ENCODE peak calls at places on chromosomes 16 and 17, in nine cellular contexts. One of them, this sample, is unnamed.
A peak's percentile ranks its signal among the peaks of the same experiment; 100 is the strongest.

GRCh38 chr16:56787185-56787584 is 57.3 kb downstream of the NUP93 start:
- DNase-seq in epithelial cell of esophagus: no peak
- DNase-seq in left lung: no peak
- DNase-seq in brain microvascular endothelial cell: no peak
- DNase-seq in bronchial epithelial cell: no peak
- DNase-seq in fibroblast of pulmonary artery: no peak
- DNase-seq in retinal pigment epithelial cell: no peak
- DNase-seq in foreskin fibroblast: no peak
- DNase-seq in BJ: no peak
- DNase-seq in this sample: no peak

GRCh38 chr16:11329080-11329491 is 16.2 kb upstream of the RMI2 start:
- DNase-seq in epithelial cell of esophagus: no peak
- DNase-seq in left lung: no peak
- DNase-seq in brain microvascular endothelial cell: no peak
- DNase-seq in bronchial epithelial cell: no peak
- DNase-seq in fibroblast of pulmonary artery: no peak
- DNase-seq in retinal pigment epithelial cell: no peak
- DNase-seq in foreskin fibroblast: peak; percentile 63
- DNase-seq in BJ: no peak
- DNase-seq in this sample: peak; percentile 40

GRCh38 chr17:77478899-77479298 is 338.1 kb downstream of the SEC14L1 start:
- DNase-seq in epithelial cell of esophagus: no peak
- DNase-seq in left lung: no peak
- DNase-seq in brain microvascular endothelial cell: no peak
- DNase-seq in bronchial epithelial cell: no peak
- DNase-seq in fibroblast of pulmonary artery: no peak
- DNase-seq in retinal pigment epithelial cell: no peak
- DNase-seq in foreskin fibroblast: no peak
- DNase-seq in BJ: no peak
- DNase-seq in this sample: peak; percentile 77

GRCh38 chr17:50866950-50867855 is 1.0 kb upstream of the TOB1 start:
- DNase-seq in epithelial cell of esophagus: peak; percentile 97
- DNase-seq in left lung: peak; percentile 93
- DNase-seq in brain microvascular endothelial cell: peak; percentile 93
- DNase-seq in bronchial epithelial cell: peak; percentile 96
- DNase-seq in fibroblast of pulmonary artery: peak; percentile 94
- DNase-seq in retinal pigment epithelial cell: peak; percentile 95
- DNase-seq in foreskin fibroblast: peak; percentile 97
- DNase-seq in BJ: peak; percentile 83
- DNase-seq in this sample: peak; percentile 97

GRCh38 chr17:29133146-29133713 is 47.0 kb downstream of the MYO18A start:
- DNase-seq in epithelial cell of esophagus: no peak
- DNase-seq in left lung: peak; percentile 39
- DNase-seq in brain microvascular endothelial cell: peak; percentile 74
- DNase-seq in bronchial epithelial cell: no peak
- DNase-seq in fibroblast of pulmonary artery: peak; percentile 68
- DNase-seq in retinal pigment epithelial cell: no peak
- DNase-seq in foreskin fibroblast: peak; percentile 92
- DNase-seq in BJ: no peak
- DNase-seq in this sample: peak; percentile 86

GRCh38 chr17:74296548-74296936 is 22.5 kb downstream of the DNAI2 start:
- DNase-seq in epithelial cell of esophagus: peak; percentile 19
- DNase-seq in left lung: peak; percentile 54
- DNase-seq in brain microvascular endothelial cell: peak; percentile 51
- DNase-seq in bronchial epithelial cell: peak; percentile 54
- DNase-seq in fibroblast of pulmonary artery: peak; percentile 73
- DNase-seq in retinal pigment epithelial cell: no peak
- DNase-seq in foreskin fibroblast: peak; percentile 47
- DNase-seq in BJ: no peak
- DNase-seq in this sample: peak; percentile 56

GRCh38 chr16:3149630-3150345 is 15.0 kb downstream of the ZNF213 start:
- DNase-seq in epithelial cell of esophagus: peak; percentile 70
- DNase-seq in left lung: peak; percentile 92
- DNase-seq in brain microvascular endothelial cell: peak; percentile 56
- DNase-seq in bronchial epithelial cell: peak; percentile 42
- DNase-seq in fibroblast of pulmonary artery: peak; percentile 67
- DNase-seq in retinal pigment epithelial cell: no peak
- DNase-seq in foreskin fibroblast: peak; percentile 84
- DNase-seq in BJ: no peak
- DNase-seq in this sample: peak; percentile 60

GRCh38 chr17:78434455-78435329 is 56.2 kb downstream of the PGS1 start:
- DNase-seq in epithelial cell of esophagus: no peak
- DNase-seq in left lung: no peak
- DNase-seq in brain microvascular endothelial cell: no peak
- DNase-seq in bronchial epithelial cell: no peak
- DNase-seq in fibroblast of pulmonary artery: no peak
- DNase-seq in retinal pigment epithelial cell: no peak
- DNase-seq in foreskin fibroblast: no peak
- DNase-seq in BJ: no peak
- DNase-seq in this sample: no peak

GRCh38 chr17:19288453-19288852 is 51.3 kb downstream of the EPN2 start:
- DNase-seq in epithelial cell of esophagus: no peak
- DNase-seq in left lung: no peak
- DNase-seq in brain microvascular endothelial cell: no peak
- DNase-seq in bronchial epithelial cell: no peak
- DNase-seq in fibroblast of pulmonary artery: peak; percentile 29
- DNase-seq in retinal pigment epithelial cell: no peak
- DNase-seq in foreskin fibroblast: no peak
- DNase-seq in BJ: no peak
- DNase-seq in this sample: no peak

DNA sequence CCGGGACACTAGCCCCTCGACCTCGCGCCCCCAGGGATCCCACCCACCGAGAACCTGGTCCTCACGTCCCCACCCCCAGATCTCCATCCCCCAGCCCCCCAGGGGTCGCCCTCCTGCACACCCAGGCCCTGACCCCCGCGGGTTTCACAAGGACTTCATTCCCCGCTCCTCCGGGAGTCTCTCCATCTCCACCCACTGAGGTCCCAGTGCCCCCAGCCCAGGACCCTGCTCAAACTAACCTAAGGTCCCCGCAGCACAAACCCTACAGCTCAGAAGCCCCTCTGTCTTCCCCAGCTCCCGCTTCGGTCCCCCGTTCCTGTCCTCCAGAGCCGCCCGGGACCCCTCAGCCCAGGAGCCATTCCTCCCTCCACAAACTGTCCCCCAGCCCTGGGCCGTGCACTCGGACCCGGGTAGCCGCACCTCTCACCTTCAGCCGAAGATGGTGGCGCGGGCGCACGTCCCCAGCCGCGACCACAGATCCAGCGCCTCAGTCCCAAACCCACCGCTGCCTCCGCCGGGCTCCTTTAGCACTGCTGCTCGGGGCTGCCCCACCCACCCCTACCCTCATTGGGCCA is at the start of gene MYH10:
- DNase-seq in epithelial cell of esophagus: no peak
- DNase-seq in left lung: no peak
- DNase-seq in brain microvascular endothelial cell: no peak
- DNase-seq in bronchial epithelial cell: no peak
- DNase-seq in fibroblast of pulmonary artery: no peak
- DNase-seq in retinal pigment epithelial cell: no peak
- DNase-seq in foreskin fibroblast: peak; percentile 8
- DNase-seq in BJ: no peak
- DNase-seq in this sample: no peak
- TF ChIP-seq CTCF in epithelial cell of esophagus: peak; percentile 21
- TF ChIP-seq CTCF in left lung: no peak
- TF ChIP-seq CTCF in brain microvascular endothelial cell: peak; percentile 32
- TF ChIP-seq CTCF in bronchial epithelial cell: no peak
- TF ChIP-seq CTCF in fibroblast of pulmonary artery: no peak
- TF ChIP-seq CTCF in retinal pigment epithelial cell: peak; percentile 26
- TF ChIP-seq CTCF in foreskin fibroblast: no peak
- TF ChIP-seq CTCF in BJ: peak; percentile 47
- TF ChIP-seq CTCF in this sample: no peak

GRCh38 chr16:86343111-86343642 is 167.2 kb upstream of the FOXF1 start:
- DNase-seq in epithelial cell of esophagus: no peak
- DNase-seq in left lung: no peak
- DNase-seq in brain microvascular endothelial cell: peak; percentile 29
- DNase-seq in bronchial epithelial cell: no peak
- DNase-seq in fibroblast of pulmonary artery: peak; percentile 85
- DNase-seq in retinal pigment epithelial cell: peak; percentile 63
- DNase-seq in foreskin fibroblast: peak; percentile 77
- DNase-seq in BJ: no peak
- DNase-seq in this sample: peak; percentile 95
- H3K4me3 ChIP-seq in epithelial cell of esophagus: no peak overlapping the region
- H3K4me3 ChIP-seq in left lung: no peak overlapping the region
- H3K4me3 ChIP-seq in brain microvascular endothelial cell: no peak overlapping the region
- H3K4me3 ChIP-seq in bronchial epithelial cell: no peak overlapping the region
- H3K4me3 ChIP-seq in fibroblast of pulmonary artery: no peak overlapping the region
- H3K4me3 ChIP-seq in retinal pigment epithelial cell: no peak overlapping the region
- H3K4me3 ChIP-seq in foreskin fibroblast: peak overlapping the region; percentile 4
- H3K4me3 ChIP-seq in BJ: no peak overlapping the region
- H3K4me3 ChIP-seq in this sample: no peak overlapping the region

DNA sequence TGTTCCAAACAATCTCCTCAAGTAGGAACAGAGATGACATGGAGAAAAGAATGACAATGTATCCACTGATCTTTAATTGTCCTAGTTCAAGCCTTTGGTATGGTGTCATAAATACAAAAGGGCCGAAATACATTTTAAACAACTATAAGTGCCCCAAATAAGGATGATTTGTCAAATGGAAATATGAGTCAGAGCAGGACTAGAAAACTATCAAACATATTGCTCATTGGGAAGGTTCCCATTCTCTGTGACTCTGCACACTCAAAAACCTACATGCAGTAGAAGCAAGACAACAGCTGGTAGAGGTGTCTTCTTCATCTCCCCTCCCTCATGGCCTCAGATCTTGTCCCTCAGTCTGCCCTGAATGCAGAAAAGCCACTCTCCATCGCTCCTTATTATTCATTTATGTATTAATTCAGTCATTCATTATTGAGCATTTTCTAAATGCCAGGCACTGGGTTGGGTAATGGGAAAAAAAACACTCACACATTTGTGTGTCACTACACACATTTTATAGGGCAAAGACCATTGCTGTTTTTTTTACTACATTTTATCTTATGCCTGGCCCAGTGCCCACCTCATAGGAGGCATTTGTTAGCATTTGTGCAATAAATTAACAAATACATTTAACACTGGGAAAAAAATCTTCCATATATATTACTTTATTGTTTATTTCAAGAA is 10.1 kb downstream of the CA10 start:
- DNase-seq in epithelial cell of esophagus: peak; percentile 63
- DNase-seq in left lung: no peak
- DNase-seq in brain microvascular endothelial cell: no peak
- DNase-seq in bronchial epithelial cell: peak; percentile 73
- DNase-seq in fibroblast of pulmonary artery: no peak
- DNase-seq in retinal pigment epithelial cell: no peak
- DNase-seq in foreskin fibroblast: no peak
- DNase-seq in BJ: no peak
- DNase-seq in this sample: no peak
- TF ChIP-seq CTCF in epithelial cell of esophagus: no peak
- TF ChIP-seq CTCF in left lung: no peak
- TF ChIP-seq CTCF in brain microvascular endothelial cell: no peak
- TF ChIP-seq CTCF in bronchial epithelial cell: no peak
- TF ChIP-seq CTCF in fibroblast of pulmonary artery: no peak
- TF ChIP-seq CTCF in retinal pigment epithelial cell: no peak
- TF ChIP-seq CTCF in foreskin fibroblast: no peak
- TF ChIP-seq CTCF in BJ: no peak
- TF ChIP-seq CTCF in this sample: no peak

GRCh38 chr17:71828182-71828596 is 292.6 kb upstream of the SOX9 start:
- DNase-seq in epithelial cell of esophagus: no peak
- DNase-seq in left lung: no peak
- DNase-seq in brain microvascular endothelial cell: peak; percentile 15
- DNase-seq in bronchial epithelial cell: no peak
- DNase-seq in fibroblast of pulmonary artery: no peak
- DNase-seq in retinal pigment epithelial cell: no peak
- DNase-seq in foreskin fibroblast: peak; percentile 4
- DNase-seq in BJ: peak; percentile 14
- DNase-seq in this sample: no peak
- H3K4me3 ChIP-seq in epithelial cell of esophagus: no peak overlapping the region
- H3K4me3 ChIP-seq in left lung: no peak overlapping the region
- H3K4me3 ChIP-seq in brain microvascular endothelial cell: no peak overlapping the region
- H3K4me3 ChIP-seq in bronchial epithelial cell: no peak overlapping the region
- H3K4me3 ChIP-seq in fibroblast of pulmonary artery: no peak overlapping the region
- H3K4me3 ChIP-seq in retinal pigment epithelial cell: no peak overlapping the region
- H3K4me3 ChIP-seq in foreskin fibroblast: no peak overlapping the region
- H3K4me3 ChIP-seq in BJ: no peak overlapping the region
- H3K4me3 ChIP-seq in this sample: no peak overlapping the region

DNA sequence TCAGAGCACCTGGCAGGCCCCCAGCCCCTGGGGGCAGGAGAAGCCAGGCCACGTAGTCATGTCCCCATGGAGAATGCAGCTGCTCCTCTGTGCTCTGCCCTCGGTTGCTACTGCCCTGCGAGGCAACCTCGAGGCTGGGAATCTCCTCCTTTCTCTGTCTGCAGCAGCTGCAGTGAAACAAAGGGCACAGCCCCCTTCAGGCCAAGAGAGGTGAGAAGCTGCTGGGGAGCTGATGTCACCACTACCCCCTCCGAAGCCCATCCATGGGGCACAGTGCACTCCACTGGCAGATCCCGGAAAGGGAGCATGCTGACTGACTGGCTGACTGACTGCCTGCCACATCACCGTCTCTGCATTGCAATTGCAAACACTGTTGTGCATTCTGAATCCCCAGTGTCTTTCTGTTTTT is 103.7 kb downstream of the GRIN2A start:
- DNase-seq in epithelial cell of esophagus: no peak
- DNase-seq in left lung: no peak
- DNase-seq in brain microvascular endothelial cell: no peak
- DNase-seq in bronchial epithelial cell: no peak
- DNase-seq in fibroblast of pulmonary artery: no peak
- DNase-seq in retinal pigment epithelial cell: no peak
- DNase-seq in foreskin fibroblast: no peak
- DNase-seq in BJ: no peak
- DNase-seq in this sample: no peak
- TF ChIP-seq CTCF in epithelial cell of esophagus: no peak
- TF ChIP-seq CTCF in left lung: no peak
- TF ChIP-seq CTCF in brain microvascular endothelial cell: no peak
- TF ChIP-seq CTCF in bronchial epithelial cell: no peak
- TF ChIP-seq CTCF in fibroblast of pulmonary artery: no peak
- TF ChIP-seq CTCF in retinal pigment epithelial cell: peak; percentile 21
- TF ChIP-seq CTCF in foreskin fibroblast: no peak
- TF ChIP-seq CTCF in BJ: no peak
- TF ChIP-seq CTCF in this sample: no peak

GRCh38 chr17:6072611-6073010 is 2.4 kb downstream of the WSCD1 start:
- DNase-seq in epithelial cell of esophagus: no peak
- DNase-seq in left lung: no peak
- DNase-seq in brain microvascular endothelial cell: no peak
- DNase-seq in bronchial epithelial cell: no peak
- DNase-seq in fibroblast of pulmonary artery: no peak
- DNase-seq in retinal pigment epithelial cell: no peak
- DNase-seq in foreskin fibroblast: no peak
- DNase-seq in BJ: no peak
- DNase-seq in this sample: no peak

GRCh38 chr17:6070280-6070894 is at the start of gene WSCD1:
- DNase-seq in epithelial cell of esophagus: no peak
- DNase-seq in left lung: no peak
- DNase-seq in brain microvascular endothelial cell: no peak
- DNase-seq in bronchial epithelial cell: no peak
- DNase-seq in fibroblast of pulmonary artery: no peak
- DNase-seq in retinal pigment epithelial cell: no peak
- DNase-seq in foreskin fibroblast: peak; percentile 77
- DNase-seq in BJ: no peak
- DNase-seq in this sample: no peak

GRCh38 chr17:6070895-6071511 is 824 bp downstream of the WSCD1 start:
- DNase-seq in epithelial cell of esophagus: no peak
- DNase-seq in left lung: no peak
- DNase-seq in brain microvascular endothelial cell: no peak
- DNase-seq in bronchial epithelial cell: no peak
- DNase-seq in fibroblast of pulmonary artery: no peak
- DNase-seq in retinal pigment epithelial cell: no peak
- DNase-seq in foreskin fibroblast: peak; percentile 70
- DNase-seq in BJ: no peak
- DNase-seq in this sample: no peak

GRCh38 chr17:6072157-6072556 is 2.0 kb downstream of the WSCD1 start:
- DNase-seq in epithelial cell of esophagus: peak; percentile 24
- DNase-seq in left lung: no peak
- DNase-seq in brain microvascular endothelial cell: no peak
- DNase-seq in bronchial epithelial cell: peak; percentile 22
- DNase-seq in fibroblast of pulmonary artery: no peak
- DNase-seq in retinal pigment epithelial cell: no peak
- DNase-seq in foreskin fibroblast: peak; percentile 89
- DNase-seq in BJ: no peak
- DNase-seq in this sample: no peak

GRCh38 chr17:6071528-6072065 is 1.4 kb downstream of the WSCD1 start:
- DNase-seq in epithelial cell of esophagus: no peak
- DNase-seq in left lung: no peak
- DNase-seq in brain microvascular endothelial cell: no peak
- DNase-seq in bronchial epithelial cell: no peak
- DNase-seq in fibroblast of pulmonary artery: no peak
- DNase-seq in retinal pigment epithelial cell: no peak
- DNase-seq in foreskin fibroblast: no peak
- DNase-seq in BJ: no peak
- DNase-seq in this sample: no peak
- H3K4me3 ChIP-seq in epithelial cell of esophagus: no peak overlapping the region
- H3K4me3 ChIP-seq in left lung: no peak overlapping the region
- H3K4me3 ChIP-seq in brain microvascular endothelial cell: no peak overlapping the region
- H3K4me3 ChIP-seq in bronchial epithelial cell: no peak overlapping the region
- H3K4me3 ChIP-seq in fibroblast of pulmonary artery: no peak overlapping the region
- H3K4me3 ChIP-seq in retinal pigment epithelial cell: peak overlapping the region; percentile 67
- H3K4me3 ChIP-seq in foreskin fibroblast: no peak overlapping the region
- H3K4me3 ChIP-seq in BJ: no peak overlapping the region
- H3K4me3 ChIP-seq in this sample: no peak overlapping the region

This sample was measured in fibroblast of villous mesenchyme.